ENCODE peak calls at places on chromosome 6, in four cellular contexts. N is A549, Q is SW 1271, A is sigmoid colon. W is an unnamed sample.

GRCh38 chr6:130907687-130908086 is 80.5 kb downstream of the SMLR1 start:
- DNase-seq in Q (no peak), A (no peak), N (no peak), W (no peak)

GRCh38 chr6:21769973-21770372 is 176.4 kb downstream of the SOX4 start:
- DNase-seq in Q (no peak), A (no peak), N (no peak), W (no peak)

GRCh38 chr6:53014034-53014433 is 18.9 kb upstream of the GSTA4 start:
- DNase-seq in N (no peak), A (no peak), Q (no peak), W (no peak)

GRCh38 chr6:33830635-33831240 is 26.9 kb upstream of the MLN start:
- DNase-seq in N (no peak), A (no peak), Q (no peak), W (no peak)

GRCh38 chr6:72856801-72857200 is 234.9 kb downstream of the KCNQ5 start:
- DNase-seq in N (no peak), A (no peak), Q (no peak), W (no peak)

GRCh38 chr6:946546-946945 is 253.6 kb upstream of the EXOC2 start:
- DNase-seq in Q (no peak), A (no peak), N (no peak), W (no peak)

GRCh38 chr6:17439243-17439993 is 46.0 kb downstream of the CAP2 start:
- DNase-seq in Q (no peak), N (no peak), A (no peak), W (no peak)

GRCh38 chr6:168865-169455 is 123.3 kb upstream of the DUSP22 start:
- DNase-seq in A (no peak), N (peak), Q (no peak), W (no peak)

GRCh38 chr6:49909508-49910047 is 43.2 kb upstream of the CRISP1 start:
- DNase-seq in N (no peak), Q (no peak), A (no peak), W (no peak)

GRCh38 chr6:14282854-14283505 is 165.4 kb downstream of the CD83 start:
- DNase-seq in A (no peak), Q (no peak), N (no peak), W (no peak)

GRCh38 chr6:26538936-26539615 is 910 bp downstream of the HMGN4 start:
- DNase-seq in A (no peak), Q (no peak), N (no peak), W (peak)